ENCODE peak calls at places on chromosome 22, in eight cellular contexts. Y, O, F, N, H, X, Q and M are unnamed samples.

GRCh38 chr22:50303848-50304527 is 3.5 kb downstream of the PLXNB2 start:
- DNase-seq in Y (no peak), O (peak; percentile 84), F (no peak), N (peak; percentile 24), H (no peak), X (peak; percentile 23), Q (no peak), M (peak; percentile 49)

GRCh38 chr22:37430941-37431340 is 3.7 kb upstream of the ELFN2 start:
- DNase-seq in Y (no peak), O (no peak), F (no peak), N (no peak), H (no peak), X (no peak), Q (no peak), M (no peak)

GRCh38 chr22:20591295-20591645 is 83.9 kb downstream of the MED15 start:
- DNase-seq in Y (no peak), O (no peak), F (no peak), N (no peak), H (no peak), X (no peak), Q (no peak), M (no peak)

GRCh38 chr22:43811777-43812148 is 342 bp downstream of the EFCAB6 start:
- DNase-seq in Y (no peak), O (no peak), F (no peak), N (peak; percentile 35), H (peak; percentile 10), X (no peak), Q (peak; percentile 42), M (no peak)

GRCh38 chr22:39900306-39901227 is at the start of gene GRAP2:
- DNase-seq in Y (no peak), O (no peak), F (peak; percentile 52), N (no peak), H (no peak), X (no peak), Q (no peak), M (no peak)

GRCh38 chr22:50672471-50673230 is at the start of gene SHANK3:
- DNase-seq in Y (peak; percentile 92), O (no peak), F (no peak), N (no peak), H (no peak), X (no peak), Q (no peak), M (no peak)

GRCh38 chr22:39682994-39683393 is 112.4 kb downstream of the CACNA1I start:
- DNase-seq in Y (no peak), O (no peak), F (no peak), N (no peak), H (no peak), X (no peak), Q (no peak), M (no peak)

GRCh38 chr22:35274154-35274871 is 17.0 kb downstream of the HMGXB4 start:
- DNase-seq in Y (no peak), O (no peak), F (no peak), N (peak; percentile 11), H (no peak), X (no peak), Q (no peak), M (no peak)

GRCh38 chr22:27667121-27667843 is 134.3 kb downstream of the MN1 start:
- DNase-seq in Y (no peak), O (no peak), F (no peak), N (no peak), H (no peak), X (no peak), Q (no peak), M (no peak)

GRCh38 chr22:36284171-36284571 is 31.2 kb downstream of the APOL1 start:
- DNase-seq in Y (no peak), O (no peak), F (no peak), N (no peak), H (no peak), X (no peak), Q (no peak), M (no peak)

GRCh38 chr22:35739642-35740041 is 22.0 kb downstream of the APOL5 start:
- DNase-seq in Y (no peak), O (peak; percentile 61), F (no peak), N (peak; percentile 28), H (no peak), X (peak; percentile 18), Q (no peak), M (no peak)

GRCh38 chr22:42682113-42682851 is 33.1 kb upstream of the CYB5R3 start:
- DNase-seq in Y (no peak), O (peak; percentile 65), F (no peak), N (no peak), H (no peak), X (no peak), Q (no peak), M (peak; percentile 31)

GRCh38 chr22:48639896-48640732 is 1187.6 kb downstream of the BRD1 start:
- DNase-seq in Y (no peak), O (no peak), F (no peak), N (no peak), H (no peak), X (no peak), Q (no peak), M (no peak)

GRCh38 chr22:29258407-29259252 is 9.2 kb downstream of the RHBDD3 start:
- DNase-seq in Y (no peak), O (no peak), F (no peak), N (no peak), H (no peak), X (no peak), Q (no peak), M (no peak)

GRCh38 chr22:45101828-45102227 is 61.9 kb upstream of the NUP50 start:
- DNase-seq in Y (peak; percentile 30), O (peak; percentile 51), F (no peak), N (peak; percentile 73), H (peak; percentile 34), X (peak; percentile 67), Q (peak; percentile 80), M (no peak)